ENCODE peak calls at places on chromosome 9, in four cellular contexts. F is activated CD4-positive, alpha-beta memory T cell treated with anti-CD3 and anti-CD28 coated beads, Interleukin-2, amount 10 ng/mL, durations not matched to agents 7 days and 5 days; B is stimulated activated CD8-positive, alpha-beta memory T cell treated with anti-CD3 and anti-CD28 coated beads, Interleukin-4, amount 100 ng/mL, for 48 hours; G is NCI-H774. W is an unnamed sample.

GRCh38 chr9:95738438-95738837 is 137.1 kb upstream of the ERCC6L2 start:
- DNase-seq in G (no peak), B (no peak), F (no peak), W (no peak)

GRCh38 chr9:6428940-6429889 is 16.2 kb downstream of the UHRF2 start:
- DNase-seq in B (no peak), F (peak), G (no peak), W (peak)

GRCh38 chr9:132078369-132079356 is 1.0 kb downstream of the MED27 start:
- DNase-seq in F (peak), G (no peak), B (peak), W (peak)

GRCh38 chr9:135749171-135750045 is 47.4 kb downstream of the KCNT1 start:
- DNase-seq in G (no peak), F (no peak), B (no peak), W (no peak)

GRCh38 chr9:14593406-14593805 is 99.8 kb downstream of the ZDHHC21 start:
- DNase-seq in G (no peak), F (no peak), B (no peak), W (no peak)

GRCh38 chr9:73151653-73152382 is at the start of gene ANXA1:
- DNase-seq in F (no peak), G (no peak), B (no peak), W (no peak)

GRCh38 chr9:125325821-125326220 is 64.2 kb downstream of the GAPVD1 start:
- DNase-seq in B (no peak), G (no peak), F (no peak), W (no peak)

GRCh38 chr9:10614201-10614870 is 1.5 kb upstream of the PTPRD start:
- DNase-seq in G (no peak), F (no peak), B (no peak), W (no peak)

GRCh38 chr9:72971411-72971810 is 18.6 kb upstream of the ALDH1A1 start:
- DNase-seq in G (no peak), B (no peak), F (no peak), W (no peak)

GRCh38 chr9:27473135-27473534 is 51.0 kb upstream of the IFNK start:
- DNase-seq in B (no peak), G (no peak), F (no peak), W (no peak)

GRCh38 chr9:34522091-34522887 is 501 bp downstream of the ENHO start:
- DNase-seq in B (no peak), G (no peak), F (no peak), W (peak)

GRCh38 chr9:114389612-114390368 is 2.0 kb upstream of the AKNA start:
- DNase-seq in B (peak), F (no peak), G (no peak), W (no peak)

GRCh38 chr9:90024419-90024818 is 419.6 kb downstream of the GADD45G start:
- DNase-seq in B (no peak), F (no peak), G (no peak), W (no peak)

GRCh38 chr9:79240774-79241173 is 331.0 kb upstream of the TLE4 start:
- DNase-seq in B (no peak), F (no peak), G (no peak), W (no peak)

GRCh38 chr9:125999504-125999881 is 252.3 kb downstream of the PBX3 start:
- DNase-seq in F (no peak), B (no peak), G (no peak), W (peak)

GRCh38 chr9:83509372-83509771 is 28.8 kb downstream of the FRMD3 start:
- DNase-seq in F (no peak), G (no peak), B (no peak), W (no peak)

GRCh38 chr9:137984005-137984404 is 106.4 kb downstream of the CACNA1B start:
- DNase-seq in F (no peak), G (no peak), B (no peak), W (peak)

GRCh38 chr9:108551030-108551964 is 304.5 kb downstream of the ACTL7B start:
- DNase-seq in F (no peak), G (no peak), B (no peak), W (no peak)

GRCh38 chr9:135926402-135927194 is 19.3 kb upstream of the CAMSAP1 start:
- DNase-seq in B (peak), F (peak), G (no peak), W (peak)

GRCh38 chr9:122100756-122101155 is 7.6 kb upstream of the TTLL11 start:
- DNase-seq in G (no peak), B (no peak), F (no peak), W (no peak)

GRCh38 chr9:81564632-81565031 is 124.7 kb downstream of the TLE1 start:
- DNase-seq in G (no peak), B (no peak), F (no peak), W (no peak)

GRCh38 chr9:111896942-111897830 is 572 bp downstream of the UGCG start:
- DNase-seq in F (peak), B (peak), G (no peak), W (peak)

GRCh38 chr9:108652851-108653250 is 202.9 kb downstream of the ACTL7B start:
- DNase-seq in G (no peak), F (no peak), B (no peak), W (no peak)